ENCODE peak calls at places on chromosomes 13 and 19, in six cellular contexts. One of them, this sample, is unnamed. For H3K36me3, the result is how much of the 10 kb centered on the place peaks cover.

GRCh38 chr19:19385900-19386339 is 19.6 kb upstream of the GATAD2A start:
- DNase-seq in mammary epithelial cell: no peak
- DNase-seq in right lobe of liver: peak
- DNase-seq in uterus: no peak
- DNase-seq in endodermal cell: no peak
- DNase-seq in Peyer's patch: peak
- DNase-seq in this sample: no peak

GRCh38 chr19:3580156-3580955 is 4.9 kb upstream of the GIPC3 start:
- DNase-seq in Peyer's patch: no peak
- DNase-seq in endodermal cell: no peak
- DNase-seq in mammary epithelial cell: peak
- DNase-seq in right lobe of liver: no peak
- DNase-seq in uterus: no peak
- DNase-seq in this sample: peak

GRCh38 chr13:50353651-50354415 is 338.6 kb downstream of the KCNRG start:
- DNase-seq in endodermal cell: no peak
- DNase-seq in uterus: no peak
- DNase-seq in mammary epithelial cell: peak
- DNase-seq in right lobe of liver: no peak
- DNase-seq in Peyer's patch: no peak
- DNase-seq in this sample: peak

GRCh38 chr13:80141114-80141849 is 199.6 kb downstream of the SPRY2 start:
- DNase-seq in right lobe of liver: no peak
- DNase-seq in mammary epithelial cell: no peak
- DNase-seq in endodermal cell: peak
- DNase-seq in uterus: peak
- DNase-seq in Peyer's patch: no peak
- DNase-seq in this sample: peak

GRCh38 chr13:105346141-105346766 is 1189.2 kb downstream of the EFNB2 start:
- DNase-seq in endodermal cell: no peak
- DNase-seq in Peyer's patch: no peak
- DNase-seq in mammary epithelial cell: peak
- DNase-seq in uterus: no peak
- DNase-seq in right lobe of liver: no peak
- DNase-seq in this sample: no peak

GRCh38 chr13:52447815-52448552 is 2.5 kb downstream of the VPS36 start:
- DNase-seq in mammary epithelial cell: peak
- DNase-seq in Peyer's patch: no peak
- DNase-seq in right lobe of liver: no peak
- DNase-seq in endodermal cell: no peak
- DNase-seq in uterus: no peak
- DNase-seq in this sample: no peak

GRCh38 chr13:84925443-84925842 is 873.8 kb downstream of the SLITRK6 start:
- DNase-seq in uterus: no peak
- DNase-seq in mammary epithelial cell: peak
- DNase-seq in right lobe of liver: no peak
- DNase-seq in Peyer's patch: no peak
- DNase-seq in endodermal cell: no peak
- DNase-seq in this sample: no peak

GRCh38 chr13:42615691-42616090 is 41.7 kb downstream of the TNFSF11 start:
- DNase-seq in mammary epithelial cell: peak
- DNase-seq in endodermal cell: no peak
- DNase-seq in Peyer's patch: no peak
- DNase-seq in right lobe of liver: no peak
- DNase-seq in uterus: no peak
- DNase-seq in this sample: no peak

GRCh38 chr19:41111296-41111695 is 2.9 kb upstream of the CYP2F1 start:
- DNase-seq in mammary epithelial cell: no peak
- DNase-seq in uterus: no peak
- DNase-seq in endodermal cell: no peak
- DNase-seq in right lobe of liver: no peak
- DNase-seq in Peyer's patch: no peak
- DNase-seq in this sample: no peak

GRCh38 chr13:64753606-64754005 is 2476.5 kb downstream of the PCDH9 start:
- DNase-seq in right lobe of liver: no peak
- DNase-seq in uterus: no peak
- DNase-seq in endodermal cell: no peak
- DNase-seq in Peyer's patch: no peak
- DNase-seq in mammary epithelial cell: no peak
- DNase-seq in this sample: peak

GRCh38 chr19:45348367-45349125 is 8.0 kb downstream of the KLC3 start:
- DNase-seq in uterus: no peak
- DNase-seq in Peyer's patch: no peak
- DNase-seq in endodermal cell: no peak
- DNase-seq in right lobe of liver: no peak
- DNase-seq in mammary epithelial cell: no peak
- DNase-seq in this sample: no peak

GRCh38 chr13:91046715-91047327 is 300.7 kb upstream of the MIR17HG start:
- DNase-seq in endodermal cell: peak
- DNase-seq in mammary epithelial cell: no peak
- DNase-seq in uterus: no peak
- DNase-seq in right lobe of liver: no peak
- DNase-seq in Peyer's patch: no peak
- DNase-seq in this sample: no peak

GRCh38 chr13:71808708-71809107 is 58.3 kb downstream of the DACH1 start:
- DNase-seq in Peyer's patch: no peak
- DNase-seq in endodermal cell: no peak
- DNase-seq in mammary epithelial cell: no peak
- DNase-seq in uterus: no peak
- DNase-seq in right lobe of liver: no peak
- DNase-seq in this sample: no peak

GRCh38 chr13:71814806-71815205 is 52.2 kb downstream of the DACH1 start:
- DNase-seq in endodermal cell: no peak
- DNase-seq in Peyer's patch: no peak
- DNase-seq in mammary epithelial cell: no peak
- DNase-seq in uterus: no peak
- DNase-seq in right lobe of liver: no peak
- DNase-seq in this sample: no peak

GRCh38 chr13:71813187-71813586 is 53.8 kb downstream of the DACH1 start:
- DNase-seq in right lobe of liver: no peak
- DNase-seq in Peyer's patch: no peak
- DNase-seq in uterus: no peak
- DNase-seq in mammary epithelial cell: no peak
- DNase-seq in endodermal cell: no peak
- DNase-seq in this sample: no peak

GRCh38 chr13:71806885-71807284 is 60.1 kb downstream of the DACH1 start:
- DNase-seq in mammary epithelial cell: no peak
- DNase-seq in right lobe of liver: no peak
- DNase-seq in uterus: no peak
- DNase-seq in endodermal cell: no peak
- DNase-seq in Peyer's patch: no peak
- DNase-seq in this sample: no peak

DNA sequence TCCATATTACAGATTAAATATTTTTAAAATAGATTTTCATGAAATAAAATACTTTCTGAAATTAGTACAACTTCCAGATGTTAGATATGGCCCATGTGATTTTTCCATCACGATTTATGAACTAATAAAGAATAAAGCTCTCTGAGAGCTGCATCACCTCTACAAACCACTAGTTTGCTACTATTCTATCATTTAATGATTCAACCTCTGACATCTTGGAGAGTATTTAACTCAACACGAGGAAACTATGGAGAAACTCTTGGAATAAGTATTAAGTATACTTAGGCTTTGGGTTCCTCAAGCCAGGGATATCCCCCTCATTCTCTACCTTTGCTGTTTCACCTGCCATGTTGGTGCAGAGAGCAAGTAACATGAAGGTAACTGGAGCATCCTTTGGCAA is 55.7 kb downstream of the DACH1 start:
- DNase-seq in Peyer's patch: no peak
- DNase-seq in uterus: no peak
- DNase-seq in right lobe of liver: no peak
- DNase-seq in mammary epithelial cell: no peak
- DNase-seq in endodermal cell: no peak
- DNase-seq in this sample: no peak
- TF ChIP-seq CTCF in Peyer's patch: no peak
- TF ChIP-seq CTCF in uterus: no peak
- TF ChIP-seq CTCF in right lobe of liver: no peak
- TF ChIP-seq CTCF in mammary epithelial cell: no peak
- TF ChIP-seq CTCF in endodermal cell: peak
- TF ChIP-seq CTCF in this sample: no peak

GRCh38 chr19:48445606-48446481 is at the start of gene GRWD1:
- DNase-seq in mammary epithelial cell: peak
- DNase-seq in right lobe of liver: peak
- DNase-seq in uterus: peak
- DNase-seq in endodermal cell: peak
- DNase-seq in Peyer's patch: peak
- DNase-seq in this sample: peak
- H3K36me3 ChIP-seq in mammary epithelial cell: under half
- H3K36me3 ChIP-seq in right lobe of liver: under half
- H3K36me3 ChIP-seq in uterus: under half
- H3K36me3 ChIP-seq in endodermal cell: under half
- H3K36me3 ChIP-seq in Peyer's patch: under half
- H3K36me3 ChIP-seq in this sample: under half

DNA sequence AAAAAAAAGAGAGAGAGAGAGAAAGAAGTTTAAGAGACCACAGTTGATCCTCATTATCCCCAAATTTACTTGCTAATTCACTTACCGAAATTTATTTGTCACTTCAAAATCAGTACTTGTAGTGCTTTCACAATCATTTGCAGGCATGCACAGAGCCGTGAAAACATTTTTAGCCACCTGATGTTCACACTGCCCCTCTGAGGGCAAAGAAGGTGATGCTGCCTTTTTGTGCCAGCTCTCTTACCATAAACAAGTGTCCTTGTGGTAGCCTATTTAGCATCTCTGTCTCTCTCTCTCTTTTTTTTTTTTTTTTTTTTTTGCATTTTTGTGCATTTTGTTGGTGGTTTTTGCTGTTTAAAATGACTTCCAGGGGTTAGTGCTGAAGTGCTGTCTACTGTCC is 24.0 kb upstream of the CASP14 start:
- DNase-seq in endodermal cell: peak
- DNase-seq in right lobe of liver: no peak
- DNase-seq in Peyer's patch: no peak
- DNase-seq in uterus: no peak
- DNase-seq in mammary epithelial cell: peak
- DNase-seq in this sample: peak
- TF ChIP-seq CTCF in endodermal cell: peak
- TF ChIP-seq CTCF in right lobe of liver: peak
- TF ChIP-seq CTCF in Peyer's patch: no peak
- TF ChIP-seq CTCF in uterus: no peak
- TF ChIP-seq CTCF in mammary epithelial cell: peak
- TF ChIP-seq CTCF in this sample: no peak

GRCh38 chr13:113630296-113630695 is 27.7 kb downstream of the ATP4B start:
- DNase-seq in Peyer's patch: no peak
- DNase-seq in right lobe of liver: peak
- DNase-seq in endodermal cell: no peak
- DNase-seq in mammary epithelial cell: no peak
- DNase-seq in uterus: no peak
- DNase-seq in this sample: no peak
- H3K36me3 ChIP-seq in Peyer's patch: under half
- H3K36me3 ChIP-seq in right lobe of liver: under half
- H3K36me3 ChIP-seq in endodermal cell: half or more
- H3K36me3 ChIP-seq in mammary epithelial cell: under half
- H3K36me3 ChIP-seq in uterus: under half
- H3K36me3 ChIP-seq in this sample: under half

DNA sequence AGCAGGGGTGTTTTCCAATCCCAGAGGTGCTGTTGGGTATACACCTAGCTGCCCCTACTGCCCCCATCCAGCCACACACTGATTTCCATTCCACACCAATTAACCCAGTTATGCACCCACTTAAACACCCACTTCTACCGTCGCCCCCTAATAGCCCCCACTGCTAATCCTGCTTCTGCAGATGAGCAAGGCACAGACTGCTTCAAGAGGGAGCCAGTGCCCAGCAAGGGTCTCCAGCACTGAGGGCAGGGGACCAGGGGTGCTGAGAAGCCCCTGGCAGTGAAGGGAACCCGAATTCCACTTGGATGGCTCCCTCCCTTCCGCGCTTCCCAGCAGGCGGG is 1.2 kb downstream of the FXYD7 start:
- DNase-seq in Peyer's patch: no peak
- DNase-seq in mammary epithelial cell: no peak
- DNase-seq in uterus: no peak
- DNase-seq in endodermal cell: no peak
- DNase-seq in right lobe of liver: no peak
- DNase-seq in this sample: no peak
- TF ChIP-seq CTCF in Peyer's patch: no peak
- TF ChIP-seq CTCF in mammary epithelial cell: no peak
- TF ChIP-seq CTCF in uterus: no peak
- TF ChIP-seq CTCF in endodermal cell: no peak
- TF ChIP-seq CTCF in right lobe of liver: no peak
- TF ChIP-seq CTCF in this sample: no peak

GRCh38 chr13:37011002-37011401 is 10.4 kb downstream of the EXOSC8 start:
- DNase-seq in uterus: no peak
- DNase-seq in Peyer's patch: no peak
- DNase-seq in right lobe of liver: no peak
- DNase-seq in endodermal cell: no peak
- DNase-seq in mammary epithelial cell: no peak
- DNase-seq in this sample: no peak
- H3K36me3 ChIP-seq in uterus: under half
- H3K36me3 ChIP-seq in Peyer's patch: under half
- H3K36me3 ChIP-seq in right lobe of liver: under half
- H3K36me3 ChIP-seq in endodermal cell: half or more
- H3K36me3 ChIP-seq in mammary epithelial cell: half or more
- H3K36me3 ChIP-seq in this sample: half or more

DNA sequence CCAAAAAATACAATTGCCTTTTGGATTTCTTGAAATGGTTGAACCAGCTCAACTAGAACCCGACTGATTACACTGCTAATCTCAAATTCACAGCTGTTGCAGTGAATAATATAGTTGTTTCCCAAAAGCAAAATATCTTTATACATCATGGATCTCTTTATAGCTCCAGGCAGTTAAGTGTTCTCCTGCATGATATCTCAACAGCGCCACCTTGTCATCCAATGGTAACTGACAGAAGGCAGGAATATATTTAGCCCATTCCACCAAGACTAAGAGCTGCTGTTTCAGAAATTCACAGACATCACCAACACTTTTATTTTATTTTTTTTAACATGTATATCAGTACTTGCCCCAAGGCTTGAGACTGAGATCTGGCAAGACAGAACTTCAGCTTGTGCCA is 1141.0 kb upstream of the PRR20A start:
- DNase-seq in mammary epithelial cell: no peak
- DNase-seq in Peyer's patch: no peak
- DNase-seq in right lobe of liver: no peak
- DNase-seq in endodermal cell: peak
- DNase-seq in uterus: no peak
- DNase-seq in this sample: peak
- TF ChIP-seq CTCF in mammary epithelial cell: no peak
- TF ChIP-seq CTCF in Peyer's patch: no peak
- TF ChIP-seq CTCF in right lobe of liver: peak
- TF ChIP-seq CTCF in endodermal cell: peak
- TF ChIP-seq CTCF in uterus: no peak
- TF ChIP-seq CTCF in this sample: no peak

GRCh38 chr19:16002380-16002779 is 53.6 kb downstream of the OR10H4 start:
- DNase-seq in uterus: no peak
- DNase-seq in Peyer's patch: no peak
- DNase-seq in right lobe of liver: no peak
- DNase-seq in mammary epithelial cell: no peak
- DNase-seq in endodermal cell: no peak
- DNase-seq in this sample: peak
- H3K36me3 ChIP-seq in uterus: under half
- H3K36me3 ChIP-seq in Peyer's patch: under half
- H3K36me3 ChIP-seq in right lobe of liver: under half
- H3K36me3 ChIP-seq in mammary epithelial cell: under half
- H3K36me3 ChIP-seq in endodermal cell: under half
- H3K36me3 ChIP-seq in this sample: under half

GRCh38 chr13:98900442-98900841 is 77.4 kb downstream of the DOCK9 start:
- DNase-seq in uterus: no peak
- DNase-seq in endodermal cell: no peak
- DNase-seq in right lobe of liver: no peak
- DNase-seq in Peyer's patch: no peak
- DNase-seq in mammary epithelial cell: no peak
- DNase-seq in this sample: no peak
- TF ChIP-seq CTCF in uterus: no peak
- TF ChIP-seq CTCF in endodermal cell: no peak
- TF ChIP-seq CTCF in right lobe of liver: no peak
- TF ChIP-seq CTCF in Peyer's patch: no peak
- TF ChIP-seq CTCF in mammary epithelial cell: no peak
- TF ChIP-seq CTCF in this sample: no peak

GRCh38 chr13:112606125-112607001 is 18.4 kb upstream of the TUBGCP3 start:
- DNase-seq in mammary epithelial cell: peak
- DNase-seq in Peyer's patch: peak
- DNase-seq in right lobe of liver: peak
- DNase-seq in endodermal cell: peak
- DNase-seq in uterus: peak
- DNase-seq in this sample: peak
- H3K36me3 ChIP-seq in mammary epithelial cell: under half
- H3K36me3 ChIP-seq in Peyer's patch: under half
- H3K36me3 ChIP-seq in right lobe of liver: under half
- H3K36me3 ChIP-seq in endodermal cell: under half
- H3K36me3 ChIP-seq in uterus: under half
- H3K36me3 ChIP-seq in this sample: under half

This sample was measured in cardiac muscle cell.